ENCODE peak calls at places on chromosomes 2 and 18, in five cellular contexts. One of them, this sample, is unnamed.

GRCh38 chr2:62304429-62305417 is 108.8 kb downstream of the B3GNT2 start:
- DNase-seq in ovary: peak; percentile 76
- DNase-seq in HCT116: peak; percentile 94
- DNase-seq in uterus: peak; percentile 22
- DNase-seq in adrenal gland: peak; percentile 95
- DNase-seq in this sample: no peak

GRCh38 chr2:196176142-196176738 is 4.9 kb upstream of the STK17B start:
- DNase-seq in ovary: no peak
- DNase-seq in HCT116: no peak
- DNase-seq in uterus: no peak
- DNase-seq in adrenal gland: no peak
- DNase-seq in this sample: peak; percentile 80

GRCh38 chr2:55585451-55586079 is 31.9 kb downstream of the PPP4R3B start:
- DNase-seq in ovary: no peak
- DNase-seq in HCT116: no peak
- DNase-seq in uterus: no peak
- DNase-seq in adrenal gland: no peak
- DNase-seq in this sample: no peak

GRCh38 chr2:81853331-81853730 is 1548.8 kb upstream of the LRRTM1 start:
- DNase-seq in ovary: no peak
- DNase-seq in HCT116: no peak
- DNase-seq in uterus: no peak
- DNase-seq in adrenal gland: no peak
- DNase-seq in this sample: no peak

GRCh38 chr2:102185347-102185746 is 1.5 kb upstream of the IL1RL2 start:
- DNase-seq in ovary: no peak
- DNase-seq in HCT116: no peak
- DNase-seq in uterus: no peak
- DNase-seq in adrenal gland: no peak
- DNase-seq in this sample: no peak

GRCh38 chr18:35335861-35336260 is 8.4 kb downstream of the ZNF24 start:
- DNase-seq in ovary: no peak
- DNase-seq in HCT116: no peak
- DNase-seq in uterus: no peak
- DNase-seq in adrenal gland: no peak
- DNase-seq in this sample: no peak

GRCh38 chr18:2180586-2180985 is 390.7 kb downstream of the METTL4 start:
- DNase-seq in ovary: no peak
- DNase-seq in HCT116: no peak
- DNase-seq in uterus: no peak
- DNase-seq in adrenal gland: no peak
- DNase-seq in this sample: no peak

GRCh38 chr2:215693269-215693998 is 257.6 kb upstream of the FN1 start:
- DNase-seq in ovary: peak; percentile 37
- DNase-seq in HCT116: no peak
- DNase-seq in uterus: no peak
- DNase-seq in adrenal gland: no peak
- DNase-seq in this sample: no peak

GRCh38 chr2:235000426-235001236 is 48.8 kb downstream of the SH3BP4 start:
- DNase-seq in ovary: peak; percentile 30
- DNase-seq in HCT116: no peak
- DNase-seq in uterus: no peak
- DNase-seq in adrenal gland: no peak
- DNase-seq in this sample: no peak

GRCh38 chr18:22558945-22559385 is 141.2 kb upstream of the CTAGE1 start:
- DNase-seq in ovary: peak; percentile 85
- DNase-seq in HCT116: no peak
- DNase-seq in uterus: peak; percentile 65
- DNase-seq in adrenal gland: peak; percentile 88
- DNase-seq in this sample: peak; percentile 51

GRCh38 chr18:39998332-39998731 is 1956.7 kb upstream of the PIK3C3 start:
- DNase-seq in ovary: no peak
- DNase-seq in HCT116: no peak
- DNase-seq in uterus: no peak
- DNase-seq in adrenal gland: no peak
- DNase-seq in this sample: no peak

GRCh38 chr2:216160786-216161185 is 51.6 kb downstream of the XRCC5 start:
- DNase-seq in ovary: no peak
- DNase-seq in HCT116: no peak
- DNase-seq in uterus: no peak
- DNase-seq in adrenal gland: no peak
- DNase-seq in this sample: no peak

GRCh38 chr18:71398530-71398929 is 1109.7 kb downstream of the SOCS6 start:
- DNase-seq in ovary: no peak
- DNase-seq in HCT116: no peak
- DNase-seq in uterus: no peak
- DNase-seq in adrenal gland: no peak
- DNase-seq in this sample: no peak

GRCh38 chr2:66032376-66032775 is 402.5 kb upstream of the MEIS1 start:
- DNase-seq in ovary: no peak
- DNase-seq in HCT116: no peak
- DNase-seq in uterus: no peak
- DNase-seq in adrenal gland: no peak
- DNase-seq in this sample: no peak

GRCh38 chr2:237858294-237859081 is 935 bp upstream of the RAMP1 start:
- DNase-seq in ovary: peak; percentile 81
- DNase-seq in HCT116: no peak
- DNase-seq in uterus: peak; percentile 83
- DNase-seq in adrenal gland: peak; percentile 89
- DNase-seq in this sample: no peak
- H3K4me3 ChIP-seq in ovary: peak overlapping the region; percentile 85
- H3K4me3 ChIP-seq in HCT116: peak overlapping the region; percentile 71
- H3K4me3 ChIP-seq in uterus: peak overlapping the region; percentile 75
- H3K4me3 ChIP-seq in adrenal gland: no peak overlapping the region
- H3K4me3 ChIP-seq in this sample: no peak overlapping the region

GRCh38 chr2:209422191-209422754 is 1.6 kb upstream of the MAP2 start:
- DNase-seq in ovary: peak; percentile 29
- DNase-seq in HCT116: no peak
- DNase-seq in uterus: no peak
- DNase-seq in adrenal gland: no peak
- DNase-seq in this sample: no peak

GRCh38 chr2:209426432-209426831 is 2.6 kb downstream of the MAP2 start:
- DNase-seq in ovary: no peak
- DNase-seq in HCT116: no peak
- DNase-seq in uterus: no peak
- DNase-seq in adrenal gland: no peak
- DNase-seq in this sample: no peak

GRCh38 chr2:209425082-209426071 is 1.5 kb downstream of the MAP2 start:
- DNase-seq in ovary: no peak
- DNase-seq in HCT116: peak; percentile 37
- DNase-seq in uterus: no peak
- DNase-seq in adrenal gland: peak; percentile 57
- DNase-seq in this sample: no peak

GRCh38 chr2:209423562-209424541 is at the start of gene MAP2:
- DNase-seq in ovary: peak; percentile 91
- DNase-seq in HCT116: peak; percentile 66
- DNase-seq in uterus: peak; percentile 83
- DNase-seq in adrenal gland: peak; percentile 88
- DNase-seq in this sample: peak; percentile 97
- TF ChIP-seq POLR2A in ovary: no peak
- TF ChIP-seq POLR2A in HCT116: peak; percentile 32
- TF ChIP-seq POLR2A in uterus: peak; percentile 52
- TF ChIP-seq POLR2A in adrenal gland: peak; percentile 26
- TF ChIP-seq POLR2A in this sample: peak; percentile 60

GRCh38 chr2:104250635-104251034 is 603.3 kb upstream of the POU3F3 start:
- DNase-seq in ovary: no peak
- DNase-seq in HCT116: no peak
- DNase-seq in uterus: no peak
- DNase-seq in adrenal gland: no peak
- DNase-seq in this sample: no peak
- H3K4me3 ChIP-seq in ovary: no peak overlapping the region
- H3K4me3 ChIP-seq in HCT116: no peak overlapping the region
- H3K4me3 ChIP-seq in uterus: no peak overlapping the region
- H3K4me3 ChIP-seq in adrenal gland: no peak overlapping the region
- H3K4me3 ChIP-seq in this sample: no peak overlapping the region

GRCh38 chr2:230951396-230951795 is 26.4 kb upstream of the GPR55 start:
- DNase-seq in ovary: no peak
- DNase-seq in HCT116: no peak
- DNase-seq in uterus: no peak
- DNase-seq in adrenal gland: no peak
- DNase-seq in this sample: no peak

GRCh38 chr2:230952226-230952956 is 27.3 kb upstream of the GPR55 start:
- DNase-seq in ovary: no peak
- DNase-seq in HCT116: no peak
- DNase-seq in uterus: no peak
- DNase-seq in adrenal gland: peak; percentile 33
- DNase-seq in this sample: no peak

GRCh38 chr2:230947908-230948365 is 22.9 kb upstream of the GPR55 start:
- DNase-seq in ovary: no peak
- DNase-seq in HCT116: no peak
- DNase-seq in uterus: no peak
- DNase-seq in adrenal gland: no peak
- DNase-seq in this sample: no peak

GRCh38 chr2:230949966-230950832 is 25.2 kb upstream of the GPR55 start:
- DNase-seq in ovary: no peak
- DNase-seq in HCT116: no peak
- DNase-seq in uterus: no peak
- DNase-seq in adrenal gland: no peak
- DNase-seq in this sample: no peak

GRCh38 chr2:230950833-230951339 is 25.8 kb upstream of the GPR55 start:
- DNase-seq in ovary: no peak
- DNase-seq in HCT116: no peak
- DNase-seq in uterus: no peak
- DNase-seq in adrenal gland: no peak
- DNase-seq in this sample: no peak
- TF ChIP-seq POLR2A in ovary: no peak
- TF ChIP-seq POLR2A in HCT116: no peak
- TF ChIP-seq POLR2A in uterus: no peak
- TF ChIP-seq POLR2A in adrenal gland: no peak
- TF ChIP-seq POLR2A in this sample: no peak

GRCh38 chr18:49072524-49072934 is 121.8 kb upstream of the SMAD7 start:
- DNase-seq in ovary: no peak
- DNase-seq in HCT116: no peak
- DNase-seq in uterus: no peak
- DNase-seq in adrenal gland: no peak
- DNase-seq in this sample: no peak
- H3K4me3 ChIP-seq in ovary: no peak overlapping the region
- H3K4me3 ChIP-seq in HCT116: no peak overlapping the region
- H3K4me3 ChIP-seq in uterus: no peak overlapping the region
- H3K4me3 ChIP-seq in adrenal gland: no peak overlapping the region
- H3K4me3 ChIP-seq in this sample: no peak overlapping the region

GRCh38 chr2:170969872-170970271 is 40.8 kb downstream of the GORASP2 start:
- DNase-seq in ovary: no peak
- DNase-seq in HCT116: no peak
- DNase-seq in uterus: no peak
- DNase-seq in adrenal gland: no peak
- DNase-seq in this sample: no peak

GRCh38 chr2:170969030-170969429 is 40.0 kb downstream of the GORASP2 start:
- DNase-seq in ovary: no peak
- DNase-seq in HCT116: no peak
- DNase-seq in uterus: no peak
- DNase-seq in adrenal gland: no peak
- DNase-seq in this sample: no peak

GRCh38 chr2:170967553-170967952 is 38.5 kb downstream of the GORASP2 start:
- DNase-seq in ovary: no peak
- DNase-seq in HCT116: no peak
- DNase-seq in uterus: no peak
- DNase-seq in adrenal gland: no peak
- DNase-seq in this sample: no peak

GRCh38 chr2:170966648-170967396 is 37.8 kb downstream of the GORASP2 start:
- DNase-seq in ovary: no peak
- DNase-seq in HCT116: no peak
- DNase-seq in uterus: no peak
- DNase-seq in adrenal gland: no peak
- DNase-seq in this sample: no peak

GRCh38 chr2:170968205-170969003 is 39.4 kb downstream of the GORASP2 start:
- DNase-seq in ovary: no peak
- DNase-seq in HCT116: no peak
- DNase-seq in uterus: no peak
- DNase-seq in adrenal gland: no peak
- DNase-seq in this sample: no peak
- TF ChIP-seq POLR2A in ovary: no peak
- TF ChIP-seq POLR2A in HCT116: no peak
- TF ChIP-seq POLR2A in uterus: no peak
- TF ChIP-seq POLR2A in adrenal gland: no peak
- TF ChIP-seq POLR2A in this sample: no peak

GRCh38 chr18:10296491-10296890 is 157.9 kb upstream of the APCDD1 start:
- DNase-seq in ovary: no peak
- DNase-seq in HCT116: no peak
- DNase-seq in uterus: no peak
- DNase-seq in adrenal gland: no peak
- DNase-seq in this sample: no peak
- H3K4me3 ChIP-seq in ovary: no peak overlapping the region
- H3K4me3 ChIP-seq in HCT116: no peak overlapping the region
- H3K4me3 ChIP-seq in uterus: no peak overlapping the region
- H3K4me3 ChIP-seq in adrenal gland: no peak overlapping the region
- H3K4me3 ChIP-seq in this sample: no peak overlapping the region

GRCh38 chr2:32946314-32947075 is at the start of gene LTBP1:
- DNase-seq in ovary: peak; percentile 64
- DNase-seq in HCT116: peak; percentile 45
- DNase-seq in uterus: peak; percentile 74
- DNase-seq in adrenal gland: peak; percentile 72
- DNase-seq in this sample: peak; percentile 61
- TF ChIP-seq POLR2A in ovary: no peak
- TF ChIP-seq POLR2A in HCT116: no peak
- TF ChIP-seq POLR2A in uterus: no peak
- TF ChIP-seq POLR2A in adrenal gland: peak; percentile 20
- TF ChIP-seq POLR2A in this sample: no peak